ENCODE peak calls at places on chromosome 21, in four cellular contexts. One of them, this sample, is unnamed.

GRCh38 chr21:40245021-40245420 is 377.8 kb downstream of the PCP4 start:
- DNase-seq in fibroblast of lung: no peak
- DNase-seq in astrocyte: no peak
- DNase-seq in IMR-90: no peak
- DNase-seq in this sample: no peak

GRCh38 chr21:17612023-17612564 is 607 bp downstream of the BTG3 start:
- DNase-seq in IMR-90: peak; percentile 59
- DNase-seq in astrocyte: peak; percentile 36
- DNase-seq in fibroblast of lung: peak; percentile 50
- DNase-seq in this sample: no peak

GRCh38 chr21:45228656-45229240 is 58.9 kb downstream of the POFUT2 start:
- DNase-seq in IMR-90: peak; percentile 6
- DNase-seq in astrocyte: peak; percentile 18
- DNase-seq in fibroblast of lung: peak; percentile 30
- DNase-seq in this sample: no peak

GRCh38 chr21:45209046-45209445 is 78.6 kb downstream of the POFUT2 start:
- DNase-seq in IMR-90: peak; percentile 87
- DNase-seq in astrocyte: peak; percentile 58
- DNase-seq in fibroblast of lung: peak; percentile 69
- DNase-seq in this sample: no peak

GRCh38 chr21:45386336-45386727 is 18.6 kb upstream of the COL18A1 start:
- DNase-seq in astrocyte: no peak
- DNase-seq in IMR-90: no peak
- DNase-seq in fibroblast of lung: no peak
- DNase-seq in this sample: no peak

GRCh38 chr21:31203371-31204054 is 140.5 kb downstream of the TIAM1 start:
- DNase-seq in astrocyte: peak; percentile 45
- DNase-seq in IMR-90: peak; percentile 40
- DNase-seq in fibroblast of lung: peak; percentile 59
- DNase-seq in this sample: no peak

GRCh38 chr21:36914244-36915013 is 52.0 kb downstream of the HLCS start:
- DNase-seq in IMR-90: no peak
- DNase-seq in astrocyte: no peak
- DNase-seq in fibroblast of lung: no peak
- DNase-seq in this sample: no peak

GRCh38 chr21:33801424-33802405 is 113.9 kb downstream of the ATP5PO start:
- DNase-seq in astrocyte: peak; percentile 51
- DNase-seq in IMR-90: peak; percentile 80
- DNase-seq in fibroblast of lung: peak; percentile 63
- DNase-seq in this sample: peak; percentile 39

GRCh38 chr21:43767498-43767979 is 8.6 kb downstream of the CSTB start:
- DNase-seq in IMR-90: no peak
- DNase-seq in fibroblast of lung: no peak
- DNase-seq in astrocyte: no peak
- DNase-seq in this sample: no peak
- H3K4me1 ChIP-seq in IMR-90: peaks cover 14% of the 10 kb centered on the region
- H3K4me1 ChIP-seq in fibroblast of lung: peaks cover 9% of the 10 kb centered on the region
- H3K4me1 ChIP-seq in astrocyte: peaks cover 19% of the 10 kb centered on the region
- H3K4me1 ChIP-seq in this sample: no peaks in the 10 kb centered on the region

GRCh38 chr21:38244885-38245869 is 11.6 kb upstream of the KCNJ15 start:
- DNase-seq in IMR-90: peak; percentile 98
- DNase-seq in astrocyte: peak; percentile 100
- DNase-seq in fibroblast of lung: peak; percentile 100
- DNase-seq in this sample: peak; percentile 14
- H3K4me2 ChIP-seq in IMR-90: peak overlapping the region; percentile 44
- H3K4me2 ChIP-seq in astrocyte: peak overlapping the region; percentile 4
- H3K4me2 ChIP-seq in fibroblast of lung: no peak overlapping the region
- H3K4me2 ChIP-seq in this sample: no peak overlapping the region

GRCh38 chr21:38831526-38832467 is 26.1 kb downstream of the ETS2 start:
- DNase-seq in astrocyte: peak; percentile 94
- DNase-seq in IMR-90: peak; percentile 98
- DNase-seq in fibroblast of lung: peak; percentile 94
- DNase-seq in this sample: peak; percentile 69

GRCh38 chr21:38830667-38831525 is 25.2 kb downstream of the ETS2 start:
- DNase-seq in fibroblast of lung: no peak
- DNase-seq in IMR-90: no peak
- DNase-seq in astrocyte: no peak
- DNase-seq in this sample: no peak

GRCh38 chr21:38834725-38835124 is 29.0 kb downstream of the ETS2 start:
- DNase-seq in astrocyte: no peak
- DNase-seq in fibroblast of lung: no peak
- DNase-seq in IMR-90: no peak
- DNase-seq in this sample: no peak

GRCh38 chr21:38832664-38833063 is 26.9 kb downstream of the ETS2 start:
- DNase-seq in fibroblast of lung: no peak
- DNase-seq in astrocyte: no peak
- DNase-seq in IMR-90: no peak
- DNase-seq in this sample: no peak

GRCh38 chr21:38833122-38833521 is 27.4 kb downstream of the ETS2 start:
- DNase-seq in astrocyte: no peak
- DNase-seq in fibroblast of lung: no peak
- DNase-seq in IMR-90: no peak
- DNase-seq in this sample: no peak
- TF ChIP-seq CTCF in astrocyte: no peak
- TF ChIP-seq CTCF in fibroblast of lung: no peak
- TF ChIP-seq CTCF in IMR-90: no peak
- TF ChIP-seq CTCF in this sample: peak; percentile 30

DNA sequence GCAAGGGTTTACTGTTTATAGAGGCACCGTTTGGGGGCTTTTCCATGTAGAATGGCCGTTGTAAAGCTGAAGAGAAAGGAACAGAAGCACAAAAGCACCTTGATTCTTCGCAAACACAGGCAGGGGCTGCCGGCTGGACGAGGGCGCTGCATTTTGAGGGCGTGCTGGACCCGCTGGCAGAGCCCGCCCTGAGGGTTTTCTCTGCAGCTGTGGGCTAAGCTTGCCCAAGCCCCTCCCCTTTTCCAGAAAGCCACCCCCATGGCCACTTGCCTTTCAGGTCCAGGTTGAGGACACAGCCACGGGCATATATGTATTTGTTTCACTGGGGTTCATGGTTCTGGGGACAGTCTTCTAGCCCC is 12.9 kb downstream of the TFF3 start:
- DNase-seq in IMR-90: no peak
- DNase-seq in astrocyte: no peak
- DNase-seq in fibroblast of lung: no peak
- DNase-seq in this sample: no peak
- H3K4me1 ChIP-seq in IMR-90: no peaks in the 10 kb centered on the region
- H3K4me1 ChIP-seq in astrocyte: no peaks in the 10 kb centered on the region
- H3K4me1 ChIP-seq in fibroblast of lung: no peaks in the 10 kb centered on the region
- H3K4me1 ChIP-seq in this sample: no peaks in the 10 kb centered on the region

GRCh38 chr21:42285569-42286245 is 29.5 kb downstream of the TFF3 start:
- DNase-seq in IMR-90: no peak
- DNase-seq in astrocyte: no peak
- DNase-seq in fibroblast of lung: no peak
- DNase-seq in this sample: no peak
- H3K4me2 ChIP-seq in IMR-90: no peak overlapping the region
- H3K4me2 ChIP-seq in astrocyte: no peak overlapping the region
- H3K4me2 ChIP-seq in fibroblast of lung: no peak overlapping the region
- H3K4me2 ChIP-seq in this sample: no peak overlapping the region

DNA sequence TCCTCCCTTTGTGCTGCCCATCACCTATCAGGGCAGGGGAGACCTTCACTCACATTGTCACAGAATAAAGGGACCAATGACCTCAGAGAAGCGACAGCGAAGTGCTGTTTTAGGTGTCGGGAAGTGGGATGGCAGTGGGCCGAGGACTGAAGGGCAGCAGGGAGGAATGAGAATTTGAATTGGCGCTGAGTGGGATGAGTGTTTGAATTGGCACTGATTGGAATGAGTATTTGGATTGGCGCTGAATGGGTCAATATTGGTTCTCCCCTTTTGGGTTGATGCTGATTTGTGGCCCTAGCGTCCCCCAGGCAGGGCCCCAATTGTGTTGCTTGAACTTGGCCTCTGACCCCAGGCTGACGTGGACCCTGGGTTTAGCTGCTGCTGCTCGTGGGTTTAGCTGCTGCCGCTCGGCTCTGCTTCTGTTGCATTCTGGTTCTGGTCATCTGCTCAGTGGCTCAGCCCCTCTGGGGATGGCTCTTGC is 12.4 kb upstream of the UMODL1 start:
- DNase-seq in fibroblast of lung: no peak
- DNase-seq in astrocyte: no peak
- DNase-seq in IMR-90: no peak
- DNase-seq in this sample: no peak
- TF ChIP-seq CTCF in fibroblast of lung: no peak
- TF ChIP-seq CTCF in astrocyte: no peak
- TF ChIP-seq CTCF in IMR-90: no peak
- TF ChIP-seq CTCF in this sample: no peak